ENCODE peak calls at places on chromosomes 16 and 17, in five cellular contexts. H is stomach, T is A549, C is cardiac muscle cell, L is GM23338. R is an unnamed sample.

GRCh38 chr17:37671813-37672544 is 28.7 kb upstream of the DDX52 start:
- DNase-seq in H (no peak), T (peak; percentile 83), C (peak; percentile 51), L (no peak), R (no peak)

GRCh38 chr17:9016941-9017552 is 4.3 kb upstream of the NTN1 start:
- DNase-seq in H (peak; percentile 52), T (no peak), C (no peak), L (no peak), R (no peak)

GRCh38 chr16:25060920-25061319 is 45.8 kb upstream of the ARHGAP17 start:
- DNase-seq in H (no peak), T (no peak), C (peak; percentile 93), L (no peak), R (no peak)

GRCh38 chr16:65846210-65846602 is 520.3 kb upstream of the CDH5 start:
- DNase-seq in H (no peak), T (no peak), C (no peak), L (no peak), R (no peak)

GRCh38 chr17:75842963-75843576 is 1.1 kb downstream of the UNC13D start:
- DNase-seq in H (no peak), T (no peak), C (no peak), L (no peak), R (no peak)

GRCh38 chr16:27400751-27401620 is 988 bp upstream of the IL21R start:
- DNase-seq in H (no peak), T (no peak), C (peak; percentile 45), L (no peak), R (no peak)

GRCh38 chr16:80670170-80670865 is 129.5 kb downstream of the DYNLRB2 start:
- DNase-seq in H (no peak), T (no peak), C (no peak), L (no peak), R (no peak)

GRCh38 chr16:50282010-50282538 is 15.7 kb downstream of the ADCY7 start:
- DNase-seq in H (peak; percentile 69), T (no peak), C (peak; percentile 90), L (no peak), R (peak; percentile 84)

GRCh38 chr17:21042434-21043295 is at the start of gene USP22:
- DNase-seq in H (peak; percentile 31), T (peak; percentile 76), C (no peak), L (no peak), R (no peak)

GRCh38 chr16:16029431-16030011 is 80.1 kb downstream of the ABCC1 start:
- DNase-seq in H (no peak), T (no peak), C (peak; percentile 43), L (no peak), R (no peak)

GRCh38 chr16:17777461-17777863 is 306.7 kb upstream of the XYLT1 start:
- DNase-seq in H (no peak), T (no peak), C (no peak), L (no peak), R (no peak)

GRCh38 chr16:17445421-17445820 is 25.3 kb downstream of the XYLT1 start:
- DNase-seq in H (no peak), T (no peak), C (no peak), L (no peak), R (no peak)

GRCh38 chr16:58194790-58195189 is 3.1 kb downstream of the CSNK2A2 start:
- DNase-seq in H (no peak), T (no peak), C (no peak), L (no peak), R (no peak)

GRCh38 chr17:76252040-76252954 is 12.0 kb upstream of the RNF157 start:
- DNase-seq in H (peak; percentile 65), T (no peak), C (peak; percentile 73), L (no peak), R (peak; percentile 67)

GRCh38 chr17:32157225-32157624 is 14.9 kb downstream of the RHOT1 start:
- DNase-seq in H (no peak), T (no peak), C (peak; percentile 34), L (no peak), R (no peak)

GRCh38 chr17:67069591-67070136 is 25.3 kb downstream of the CACNG1 start:
- DNase-seq in H (no peak), T (no peak), C (no peak), L (no peak), R (no peak)

GRCh38 chr16:64841071-64841470 is 280.8 kb downstream of the CDH11 start:
- DNase-seq in H (no peak), T (no peak), C (no peak), L (no peak), R (no peak)

GRCh38 chr17:2238432-2239169 is 65.0 kb downstream of the SMG6 start:
- DNase-seq in H (no peak), T (no peak), C (no peak), L (no peak), R (peak; percentile 34)

GRCh38 chr16:84874004-84874435 is 54.2 kb downstream of the CRISPLD2 start:
- DNase-seq in H (no peak), T (no peak), C (peak; percentile 21), L (no peak), R (no peak)

GRCh38 chr17:57615836-57616235 is 129.3 kb downstream of the CCDC182 start:
- DNase-seq in H (no peak), T (no peak), C (no peak), L (no peak), R (no peak)

GRCh38 chr17:3815925-3816324 is 14.9 kb upstream of the ITGAE start:
- DNase-seq in H (no peak), T (no peak), C (no peak), L (no peak), R (no peak)

GRCh38 chr16:67917852-67918236 is 13.8 kb downstream of the CTRL start:
- DNase-seq in H (no peak), T (peak; percentile 88), C (no peak), L (no peak), R (no peak)

DNA sequence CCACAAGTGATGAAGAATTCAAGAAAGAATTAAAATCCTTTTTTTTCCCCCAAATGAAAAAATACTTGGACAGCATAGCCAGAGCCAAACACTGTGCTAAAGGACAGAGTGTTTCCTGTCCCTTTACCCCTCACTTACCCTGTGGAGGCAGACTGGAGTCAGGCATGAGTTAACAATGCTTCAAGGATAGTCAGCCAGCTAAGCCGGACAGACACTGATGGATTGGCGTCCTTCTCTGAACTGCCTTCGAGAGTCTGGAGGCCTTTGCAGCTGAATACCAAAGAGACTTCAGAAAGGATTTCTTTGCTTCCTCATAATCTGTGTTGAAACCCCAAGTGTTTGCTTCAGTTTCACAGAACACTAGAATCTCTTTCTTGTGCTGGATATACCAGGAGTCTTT is 4.5 kb downstream of the METTL9 start:
- DNase-seq in H (no peak), T (no peak), C (no peak), L (no peak), R (no peak)
- TF ChIP-seq CTCF in H (no peak), T (no peak), C (no peak), L (no peak), R (no peak)

GRCh38 chr17:82963104-82963950 is 116.1 kb upstream of the METRNL start:
- DNase-seq in H (peak; percentile 81), T (no peak), C (peak; percentile 86), L (peak; percentile 95), R (peak; percentile 76)
- H3K4me3 ChIP-seq in H (no peak overlapping the region), T (no peak overlapping the region), C (no peak overlapping the region), L (peak overlapping the region; percentile 48), R (no peak overlapping the region)

GRCh38 chr17:73340093-73340596 is 28.3 kb upstream of the CDC42EP4 start:
- DNase-seq in H (peak; percentile 54), T (peak; percentile 99), C (peak; percentile 91), L (no peak), R (peak; percentile 32)
- TF ChIP-seq CTCF in H (no peak), T (peak; percentile 30), C (peak; percentile 47), L (no peak), R (no peak)

DNA sequence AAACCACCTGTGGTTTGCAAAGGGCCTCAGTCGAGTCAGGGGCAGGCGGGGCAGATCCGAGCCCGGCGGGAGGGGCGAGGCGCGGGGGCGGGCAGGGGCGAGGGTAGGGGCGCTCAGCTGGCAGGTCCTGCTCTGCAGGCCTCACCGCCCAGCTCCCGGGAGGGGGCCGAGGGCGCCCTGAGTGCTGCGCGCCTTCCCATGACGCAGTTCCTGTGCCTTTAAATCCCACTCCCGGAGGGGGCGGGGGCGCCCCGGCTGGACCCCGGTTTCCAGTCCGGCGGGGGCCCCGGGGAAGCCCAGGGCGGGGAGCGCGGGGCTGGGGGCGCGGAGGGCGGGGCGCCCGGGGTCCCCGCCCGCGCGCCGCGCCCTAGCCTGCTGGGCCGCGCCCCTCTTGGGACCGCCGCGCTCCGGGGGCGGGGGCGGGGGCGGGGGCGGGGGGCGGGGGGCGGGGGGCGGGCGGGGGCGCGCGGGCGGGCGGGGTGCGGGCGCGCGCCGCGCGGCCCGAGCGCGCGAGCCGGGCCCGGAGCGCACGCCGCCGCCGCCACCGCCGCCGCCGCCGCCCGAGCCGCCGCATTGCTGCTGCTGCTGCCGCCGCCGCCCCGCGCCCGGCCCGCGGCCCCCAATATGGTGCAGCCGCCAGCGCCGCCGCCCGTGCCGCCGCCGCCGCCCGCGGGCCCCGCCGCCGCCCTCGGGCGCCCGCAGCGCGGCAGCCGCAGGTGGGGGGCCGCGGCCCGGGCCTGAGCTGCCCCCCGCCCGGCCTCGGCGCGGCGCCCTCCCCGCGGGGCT is at the start of gene JPH3:
- DNase-seq in H (no peak), T (no peak), C (no peak), L (peak; percentile 84), R (no peak)
- H3K4me3 ChIP-seq in H (peak within 1 kb of the TSS; percentile 25), T (peak within 1 kb of the TSS; percentile 55), C (peak within 1 kb of the TSS; percentile 76), L (peak within 1 kb of the TSS; percentile 97), R (no peak within 1 kb of the TSS)

GRCh38 chr16:30534368-30535105 is at the start of gene ZNF747:
- DNase-seq in H (peak; percentile 93), T (peak; percentile 77), C (peak; percentile 87), L (peak; percentile 95), R (peak; percentile 94)
- TF ChIP-seq CTCF in H (no peak), T (no peak), C (no peak), L (no peak), R (no peak)

DNA sequence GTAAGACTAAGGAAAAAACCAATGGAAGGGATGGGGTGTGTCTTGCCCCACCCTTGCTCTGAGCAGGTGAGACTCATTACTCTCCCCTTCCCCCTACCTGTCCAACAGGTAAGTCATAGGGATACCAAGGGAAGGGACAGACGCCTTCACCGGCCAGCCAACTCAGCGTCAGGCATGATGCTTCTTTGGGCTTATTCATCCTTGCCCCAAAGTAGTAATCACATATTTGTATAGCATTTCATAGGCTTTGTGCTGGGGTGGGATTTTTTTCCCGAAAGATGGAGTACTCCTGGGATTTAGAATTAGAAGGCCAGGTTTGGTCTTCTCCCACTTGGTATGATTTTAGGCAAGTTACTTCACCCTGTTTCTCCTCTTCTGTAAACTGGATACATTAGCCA is 509 bp upstream of the JUP start:
- DNase-seq in H (no peak), T (no peak), C (no peak), L (no peak), R (no peak)
- H3K4me3 ChIP-seq in H (no peak overlapping the region), T (peak overlapping the region; percentile 13), C (no peak overlapping the region), L (no peak overlapping the region), R (no peak overlapping the region)